ENCODE peak calls at places on chromosomes 4 and X, in six cellular contexts. J is left ventricle myocardium inferior, U is heart right ventricle, X is GM23248, I is tibial nerve, D is pancreas. T is an unnamed sample. For H3K27me3 and H3K4me1, the result is how much of the 10 kb centered on the place peaks cover.

GRCh38 chr4:181148470-181148869 is 1094.7 kb upstream of the TENM3 start:
- DNase-seq in I (no peak), X (no peak), U (no peak), D (no peak), J (no peak), T (no peak)

GRCh38 chr4:128386761-128387599 is 99.4 kb upstream of the PGRMC2 start:
- DNase-seq in U (peak), D (peak), I (peak), J (peak), X (peak), T (no peak)

GRCh38 chrX:20067709-20068315 is 48.9 kb downstream of the MAP7D2 start:
- DNase-seq in I (peak), D (peak), X (peak), J (peak), U (peak), T (no peak)

GRCh38 chr4:24632011-24632410 is 47.7 kb upstream of the DHX15 start:
- DNase-seq in X (no peak), D (no peak), U (no peak), J (no peak), I (no peak), T (no peak)

GRCh38 chr4:183355405-183355804 is 33.2 kb upstream of the CLDN24 start:
- DNase-seq in J (no peak), D (no peak), U (no peak), I (no peak), X (peak), T (no peak)

GRCh38 chrX:372856-373640 is 13.7 kb downstream of the PPP2R3B start:
- DNase-seq in X (peak), U (no peak), D (no peak), J (no peak), I (no peak), T (no peak)

GRCh38 chr4:793941-794621 is 31.8 kb downstream of the CPLX1 start:
- DNase-seq in X (no peak), J (no peak), I (no peak), U (no peak), D (no peak), T (no peak)

GRCh38 chr4:98781641-98782348 is 123.4 kb upstream of the TSPAN5 start:
- DNase-seq in J (no peak), I (no peak), U (no peak), X (no peak), D (no peak), T (no peak)

GRCh38 chr4:52657317-52657629 is 1.8 kb downstream of the USP46 start:
- DNase-seq in J (no peak), I (no peak), X (no peak), U (no peak), D (no peak), T (no peak)

GRCh38 chrX:109485470-109486340 is 3.8 kb upstream of the GUCY2F start:
- DNase-seq in U (no peak), D (peak), J (peak), I (peak), X (peak), T (peak)

GRCh38 chrX:109487640-109488039 is 5.8 kb upstream of the GUCY2F start:
- DNase-seq in D (no peak), J (no peak), X (no peak), U (no peak), I (no peak), T (no peak)

GRCh38 chrX:109484886-109485285 is 3.0 kb upstream of the GUCY2F start:
- DNase-seq in U (no peak), D (no peak), X (no peak), J (no peak), I (no peak), T (no peak)

DNA sequence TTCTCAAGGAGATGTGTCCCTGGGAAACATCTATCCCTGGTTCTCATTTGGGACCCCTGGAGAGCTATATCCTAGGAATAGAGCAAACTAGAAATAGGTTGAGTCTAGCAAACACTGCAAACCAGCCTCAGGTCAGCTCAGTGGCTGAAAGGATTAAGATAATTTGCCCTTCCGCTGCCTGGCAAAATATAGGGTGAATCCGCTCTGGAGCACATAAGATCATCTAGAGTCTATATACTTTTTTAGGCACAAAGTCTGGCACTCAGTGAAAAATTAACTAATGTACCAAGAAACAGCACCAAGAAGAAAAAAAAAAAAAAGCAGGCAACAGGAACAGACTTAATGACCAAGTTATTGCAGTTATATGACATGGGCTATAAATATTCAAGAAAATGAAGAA is 7.3 kb upstream of the GUCY2F start:
- DNase-seq in D (no peak), X (no peak), U (no peak), J (no peak), I (no peak), T (no peak)
- H3K27me3 ChIP-seq in D (under half), X (under half), U (under half), J (under half), I (under half), T (under half)

DNA sequence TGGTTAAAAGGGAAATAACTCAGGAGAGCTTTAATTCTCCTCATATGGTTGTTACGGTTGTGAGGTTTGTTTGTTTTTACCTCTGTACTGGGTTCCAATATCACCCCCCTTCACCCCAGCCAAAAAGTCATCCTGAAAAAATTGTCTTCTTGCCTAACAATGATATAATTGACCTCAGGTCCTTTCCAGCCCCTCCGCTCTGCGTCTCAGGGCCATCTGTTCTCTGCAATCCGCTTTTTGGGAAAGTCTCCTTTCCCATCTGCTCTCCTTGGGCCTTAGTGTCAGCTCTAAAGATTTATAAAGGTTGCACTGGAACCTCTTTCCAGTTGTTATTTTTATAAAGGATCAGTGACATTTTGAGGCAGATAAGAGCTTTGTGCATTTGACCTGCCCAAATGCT is 33.9 kb downstream of the DLG3 start:
- DNase-seq in I (no peak), D (no peak), J (no peak), X (no peak), U (no peak), T (no peak)
- H3K4me1 ChIP-seq in I (under half), D (under half), J (under half), X (under half), U (under half), T (under half)

GRCh38 chrX:8921615-8922014 is 112.3 kb downstream of the FAM9B start:
- DNase-seq in J (no peak), I (no peak), D (no peak), U (no peak), X (no peak), T (no peak)
- H3K4me3 ChIP-seq in J (no peak), I (no peak), D (no peak), U (no peak), X (no peak), T (no peak)

GRCh38 chr4:7963691-7964090 is 24.0 kb upstream of the AFAP1 start:
- DNase-seq in D (no peak), I (no peak), J (no peak), X (no peak), U (no peak), T (no peak)
- H3K27me3 ChIP-seq in D (under half), I (under half), J (under half), X (under half), U (under half), T (under half)

GRCh38 chr4:147777456-147778091 is 45.7 kb downstream of the ARHGAP10 start:
- DNase-seq in D (no peak), I (no peak), X (peak), U (no peak), J (no peak), T (no peak)
- H3K4me1 ChIP-seq in D (under half), I (under half), X (under half), U (half or more), J (half or more), T (under half)

DNA sequence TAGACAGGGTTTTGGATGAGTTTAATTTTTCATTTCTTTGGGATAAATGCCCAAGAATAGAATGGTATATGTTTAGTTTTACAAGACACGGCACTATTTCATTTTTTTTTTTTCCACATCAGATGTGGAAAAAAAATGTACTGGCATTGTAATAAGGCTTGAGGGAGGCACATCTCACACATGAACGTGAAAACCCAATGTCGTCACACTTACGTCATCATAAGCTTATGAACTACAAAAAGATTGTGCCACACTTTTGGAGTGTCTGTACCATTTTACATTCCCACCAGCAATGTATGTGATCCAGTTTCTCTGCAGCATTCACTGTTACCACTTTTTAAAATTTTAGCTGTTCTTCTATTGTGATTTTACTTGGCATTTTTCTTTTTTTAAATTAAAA is 74.2 kb downstream of the TAF1 start:
- DNase-seq in D (no peak), J (no peak), U (no peak), X (no peak), I (no peak), T (no peak)
- H3K4me3 ChIP-seq in D (no peak), J (no peak), U (no peak), X (no peak), I (no peak), T (no peak)

GRCh38 chr4:13535708-13536361 is 8.5 kb downstream of the NKX3-2 start:
- DNase-seq in U (no peak), D (no peak), I (no peak), J (no peak), X (no peak), T (no peak)
- H3K27me3 ChIP-seq in U (half or more), D (half or more), I (under half), J (half or more), X (half or more), T (half or more)